ENCODE peak calls at places on chromosomes 5 and 9, in nine cellular contexts. One of them, this sample, is unnamed. For H3K36me3, the result is how much of the 10 kb centered on the place peaks cover.

GRCh38 chr5:154193176-154193575 is 2.6 kb downstream of the GALNT10 start:
- DNase-seq in Peyer's patch: no peak
- DNase-seq in BJ: no peak
- DNase-seq in transverse colon: no peak
- DNase-seq in suprapubic skin: no peak
- DNase-seq in vagina: no peak
- DNase-seq in pancreas: no peak
- DNase-seq in astrocyte: no peak
- DNase-seq in stomach: no peak
- DNase-seq in this sample: no peak

GRCh38 chr5:125481506-125482455 is 735.3 kb upstream of the ZNF608 start:
- DNase-seq in vagina: no peak
- DNase-seq in pancreas: no peak
- DNase-seq in BJ: no peak
- DNase-seq in astrocyte: no peak
- DNase-seq in stomach: no peak
- DNase-seq in transverse colon: no peak
- DNase-seq in Peyer's patch: no peak
- DNase-seq in suprapubic skin: no peak
- DNase-seq in this sample: no peak

GRCh38 chr9:132797861-132798659 is 80.0 kb downstream of the AK8 start:
- DNase-seq in pancreas: no peak
- DNase-seq in BJ: no peak
- DNase-seq in transverse colon: no peak
- DNase-seq in stomach: no peak
- DNase-seq in suprapubic skin: no peak
- DNase-seq in vagina: peak
- DNase-seq in Peyer's patch: no peak
- DNase-seq in astrocyte: no peak
- DNase-seq in this sample: no peak

GRCh38 chr5:140175367-140176027 is 509 bp downstream of the CYSTM1 start:
- DNase-seq in vagina: no peak
- DNase-seq in astrocyte: peak
- DNase-seq in stomach: peak
- DNase-seq in transverse colon: peak
- DNase-seq in BJ: no peak
- DNase-seq in suprapubic skin: peak
- DNase-seq in Peyer's patch: peak
- DNase-seq in pancreas: peak
- DNase-seq in this sample: peak

GRCh38 chr5:14400611-14401010 is 181.0 kb upstream of the OTULINL start:
- DNase-seq in pancreas: no peak
- DNase-seq in transverse colon: no peak
- DNase-seq in BJ: no peak
- DNase-seq in Peyer's patch: no peak
- DNase-seq in stomach: no peak
- DNase-seq in suprapubic skin: no peak
- DNase-seq in vagina: no peak
- DNase-seq in astrocyte: no peak
- DNase-seq in this sample: no peak

GRCh38 chr5:176578391-176578808 is 29.3 kb downstream of the CDHR2 start:
- DNase-seq in transverse colon: peak
- DNase-seq in BJ: no peak
- DNase-seq in Peyer's patch: peak
- DNase-seq in astrocyte: peak
- DNase-seq in suprapubic skin: no peak
- DNase-seq in vagina: no peak
- DNase-seq in pancreas: peak
- DNase-seq in stomach: peak
- DNase-seq in this sample: peak

GRCh38 chr5:40291338-40291737 is 388.4 kb upstream of the PTGER4 start:
- DNase-seq in BJ: no peak
- DNase-seq in stomach: no peak
- DNase-seq in pancreas: no peak
- DNase-seq in astrocyte: peak
- DNase-seq in vagina: no peak
- DNase-seq in transverse colon: no peak
- DNase-seq in suprapubic skin: no peak
- DNase-seq in Peyer's patch: no peak
- DNase-seq in this sample: no peak

GRCh38 chr5:83724915-83725314 is 4.3 kb upstream of the HAPLN1 start:
- DNase-seq in astrocyte: no peak
- DNase-seq in transverse colon: no peak
- DNase-seq in BJ: no peak
- DNase-seq in Peyer's patch: no peak
- DNase-seq in pancreas: no peak
- DNase-seq in suprapubic skin: no peak
- DNase-seq in stomach: no peak
- DNase-seq in vagina: no peak
- DNase-seq in this sample: no peak

GRCh38 chr5:3195991-3196390 is 399.6 kb upstream of the IRX1 start:
- DNase-seq in astrocyte: no peak
- DNase-seq in pancreas: no peak
- DNase-seq in stomach: no peak
- DNase-seq in BJ: no peak
- DNase-seq in transverse colon: no peak
- DNase-seq in Peyer's patch: no peak
- DNase-seq in vagina: no peak
- DNase-seq in suprapubic skin: no peak
- DNase-seq in this sample: no peak

GRCh38 chr5:128290152-128290858 is 206.7 kb downstream of the SLC12A2 start:
- DNase-seq in vagina: no peak
- DNase-seq in pancreas: no peak
- DNase-seq in stomach: no peak
- DNase-seq in astrocyte: peak
- DNase-seq in suprapubic skin: no peak
- DNase-seq in BJ: no peak
- DNase-seq in Peyer's patch: no peak
- DNase-seq in transverse colon: no peak
- DNase-seq in this sample: no peak

GRCh38 chr5:158642852-158643251 is 456.9 kb downstream of the EBF1 start:
- DNase-seq in stomach: no peak
- DNase-seq in vagina: no peak
- DNase-seq in transverse colon: no peak
- DNase-seq in Peyer's patch: no peak
- DNase-seq in pancreas: no peak
- DNase-seq in BJ: no peak
- DNase-seq in astrocyte: no peak
- DNase-seq in suprapubic skin: no peak
- DNase-seq in this sample: no peak

GRCh38 chr9:112194969-112195431 is 19.9 kb upstream of the SUSD1 start:
- DNase-seq in astrocyte: peak
- DNase-seq in stomach: no peak
- DNase-seq in Peyer's patch: no peak
- DNase-seq in pancreas: no peak
- DNase-seq in transverse colon: no peak
- DNase-seq in vagina: no peak
- DNase-seq in suprapubic skin: no peak
- DNase-seq in BJ: no peak
- DNase-seq in this sample: no peak

GRCh38 chr5:6728011-6728794 is 15.0 kb downstream of the TENT4A start:
- DNase-seq in suprapubic skin: no peak
- DNase-seq in stomach: no peak
- DNase-seq in pancreas: no peak
- DNase-seq in BJ: no peak
- DNase-seq in astrocyte: no peak
- DNase-seq in Peyer's patch: peak
- DNase-seq in vagina: no peak
- DNase-seq in transverse colon: no peak
- DNase-seq in this sample: no peak

GRCh38 chr5:32099486-32100035 is 74.6 kb downstream of the GOLPH3 start:
- DNase-seq in pancreas: no peak
- DNase-seq in stomach: peak
- DNase-seq in BJ: no peak
- DNase-seq in transverse colon: no peak
- DNase-seq in astrocyte: no peak
- DNase-seq in vagina: no peak
- DNase-seq in Peyer's patch: no peak
- DNase-seq in suprapubic skin: no peak
- DNase-seq in this sample: no peak
- H3K36me3 ChIP-seq in pancreas: under half
- H3K36me3 ChIP-seq in stomach: under half
- H3K36me3 ChIP-seq in BJ: under half
- H3K36me3 ChIP-seq in transverse colon: under half
- H3K36me3 ChIP-seq in astrocyte: half or more
- H3K36me3 ChIP-seq in vagina: under half
- H3K36me3 ChIP-seq in Peyer's patch: half or more
- H3K36me3 ChIP-seq in suprapubic skin: half or more
- H3K36me3 ChIP-seq in this sample: under half

GRCh38 chr5:179620293-179620692 is 3.2 kb downstream of the HNRNPH1 start:
- DNase-seq in astrocyte: no peak
- DNase-seq in Peyer's patch: no peak
- DNase-seq in stomach: no peak
- DNase-seq in pancreas: no peak
- DNase-seq in BJ: no peak
- DNase-seq in transverse colon: no peak
- DNase-seq in vagina: no peak
- DNase-seq in suprapubic skin: no peak
- DNase-seq in this sample: no peak

GRCh38 chr5:179618923-179619554 is 4.4 kb downstream of the HNRNPH1 start:
- DNase-seq in stomach: no peak
- DNase-seq in suprapubic skin: peak
- DNase-seq in transverse colon: no peak
- DNase-seq in Peyer's patch: no peak
- DNase-seq in BJ: no peak
- DNase-seq in vagina: no peak
- DNase-seq in pancreas: no peak
- DNase-seq in astrocyte: no peak
- DNase-seq in this sample: no peak

GRCh38 chr5:179620703-179621350 is 2.6 kb downstream of the HNRNPH1 start:
- DNase-seq in astrocyte: peak
- DNase-seq in Peyer's patch: no peak
- DNase-seq in stomach: no peak
- DNase-seq in vagina: no peak
- DNase-seq in transverse colon: no peak
- DNase-seq in pancreas: no peak
- DNase-seq in suprapubic skin: no peak
- DNase-seq in BJ: no peak
- DNase-seq in this sample: no peak

GRCh38 chr5:179621551-179621971 is 1.9 kb downstream of the HNRNPH1 start:
- DNase-seq in Peyer's patch: no peak
- DNase-seq in astrocyte: no peak
- DNase-seq in transverse colon: no peak
- DNase-seq in pancreas: no peak
- DNase-seq in vagina: no peak
- DNase-seq in BJ: no peak
- DNase-seq in suprapubic skin: peak
- DNase-seq in stomach: no peak
- DNase-seq in this sample: no peak

DNA sequence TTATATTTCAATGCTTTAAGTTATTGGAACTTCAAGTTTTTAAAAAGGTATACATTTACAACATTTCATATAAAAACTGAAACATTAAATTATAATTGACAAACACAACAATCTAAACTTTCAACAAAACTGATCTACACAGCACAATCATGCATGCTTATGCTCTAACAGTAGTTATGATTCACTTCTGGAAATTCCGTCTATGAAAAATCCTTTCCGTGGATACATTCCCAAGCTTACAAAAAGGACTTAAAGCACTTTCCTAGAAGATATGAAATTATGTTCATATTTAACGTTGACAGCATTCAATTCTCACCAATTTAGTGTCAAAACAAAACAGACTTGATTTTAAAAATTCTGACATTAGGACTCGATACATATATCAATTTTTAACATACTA is 3.7 kb downstream of the HNRNPH1 start:
- DNase-seq in transverse colon: no peak
- DNase-seq in suprapubic skin: no peak
- DNase-seq in stomach: no peak
- DNase-seq in BJ: no peak
- DNase-seq in pancreas: no peak
- DNase-seq in astrocyte: no peak
- DNase-seq in vagina: no peak
- DNase-seq in Peyer's patch: no peak
- DNase-seq in this sample: no peak
- H3K36me3 ChIP-seq in transverse colon: under half
- H3K36me3 ChIP-seq in suprapubic skin: half or more
- H3K36me3 ChIP-seq in stomach: half or more
- H3K36me3 ChIP-seq in BJ: under half
- H3K36me3 ChIP-seq in pancreas: under half
- H3K36me3 ChIP-seq in astrocyte: half or more
- H3K36me3 ChIP-seq in vagina: under half
- H3K36me3 ChIP-seq in Peyer's patch: half or more
- H3K36me3 ChIP-seq in this sample: half or more

DNA sequence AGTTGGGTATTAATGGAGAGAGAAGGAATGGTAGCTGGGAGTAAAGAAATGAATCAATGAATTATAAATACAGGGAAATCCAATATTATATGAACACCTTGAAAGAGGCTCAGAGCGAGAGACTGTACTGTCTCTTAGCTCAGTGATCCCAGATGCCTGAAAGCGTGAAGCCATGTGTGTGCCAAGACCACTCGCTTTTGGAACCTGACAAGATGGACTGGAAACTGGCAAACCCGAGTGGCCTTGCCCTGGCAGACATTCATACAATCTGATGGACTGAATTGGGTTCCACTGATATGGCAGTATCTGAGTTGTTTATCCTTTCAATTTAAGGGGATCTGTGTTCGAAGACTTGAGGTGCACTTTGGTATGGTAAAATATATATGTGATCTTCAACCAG is 170.3 kb downstream of the ERCC6L2 start:
- DNase-seq in stomach: no peak
- DNase-seq in Peyer's patch: no peak
- DNase-seq in pancreas: no peak
- DNase-seq in suprapubic skin: no peak
- DNase-seq in transverse colon: no peak
- DNase-seq in astrocyte: no peak
- DNase-seq in vagina: no peak
- DNase-seq in BJ: no peak
- DNase-seq in this sample: no peak
- H3K36me3 ChIP-seq in stomach: under half
- H3K36me3 ChIP-seq in Peyer's patch: under half
- H3K36me3 ChIP-seq in pancreas: under half
- H3K36me3 ChIP-seq in suprapubic skin: under half
- H3K36me3 ChIP-seq in transverse colon: under half
- H3K36me3 ChIP-seq in astrocyte: under half
- H3K36me3 ChIP-seq in vagina: under half
- H3K36me3 ChIP-seq in BJ: under half
- H3K36me3 ChIP-seq in this sample: under half

GRCh38 chr9:121302341-121302740 is 34.4 kb downstream of the GSN start:
- DNase-seq in stomach: no peak
- DNase-seq in transverse colon: no peak
- DNase-seq in suprapubic skin: peak
- DNase-seq in pancreas: no peak
- DNase-seq in BJ: no peak
- DNase-seq in vagina: no peak
- DNase-seq in astrocyte: no peak
- DNase-seq in Peyer's patch: no peak
- DNase-seq in this sample: no peak
- H3K36me3 ChIP-seq in stomach: under half
- H3K36me3 ChIP-seq in transverse colon: under half
- H3K36me3 ChIP-seq in suprapubic skin: half or more
- H3K36me3 ChIP-seq in pancreas: under half
- H3K36me3 ChIP-seq in BJ: under half
- H3K36me3 ChIP-seq in vagina: under half
- H3K36me3 ChIP-seq in astrocyte: under half
- H3K36me3 ChIP-seq in Peyer's patch: half or more
- H3K36me3 ChIP-seq in this sample: under half

GRCh38 chr5:116856271-116856670 is 281.6 kb upstream of the SEMA6A start:
- DNase-seq in vagina: no peak
- DNase-seq in Peyer's patch: no peak
- DNase-seq in suprapubic skin: no peak
- DNase-seq in transverse colon: no peak
- DNase-seq in astrocyte: no peak
- DNase-seq in BJ: no peak
- DNase-seq in stomach: no peak
- DNase-seq in pancreas: no peak
- DNase-seq in this sample: no peak
- H3K36me3 ChIP-seq in vagina: under half
- H3K36me3 ChIP-seq in Peyer's patch: under half
- H3K36me3 ChIP-seq in suprapubic skin: under half
- H3K36me3 ChIP-seq in transverse colon: under half
- H3K36me3 ChIP-seq in astrocyte: under half
- H3K36me3 ChIP-seq in BJ: under half
- H3K36me3 ChIP-seq in stomach: under half
- H3K36me3 ChIP-seq in pancreas: under half
- H3K36me3 ChIP-seq in this sample: under half

This sample was measured in CD4-positive, alpha-beta memory T cell.